ENCODE peak calls at places on chromosome 6, in six cellular contexts. One of them, this sample, is unnamed.

GRCh38 chr6:168095171-168095691 is 16.2 kb upstream of the FRMD1 start:
- DNase-seq in cardiac muscle cell: no peak
- DNase-seq in BJ: no peak
- DNase-seq in progenitor cell of endocrine pancreas: no peak
- DNase-seq in fibroblast of mammary gland: no peak
- DNase-seq in cardiac fibroblast: no peak
- DNase-seq in this sample: no peak

GRCh38 chr6:37643851-37644672 is 53.6 kb downstream of the MDGA1 start:
- DNase-seq in cardiac muscle cell: peak
- DNase-seq in BJ: no peak
- DNase-seq in progenitor cell of endocrine pancreas: no peak
- DNase-seq in fibroblast of mammary gland: no peak
- DNase-seq in cardiac fibroblast: no peak
- DNase-seq in this sample: no peak

GRCh38 chr6:74091133-74091793 is 395.3 kb downstream of the CD109 start:
- DNase-seq in cardiac muscle cell: peak
- DNase-seq in BJ: no peak
- DNase-seq in progenitor cell of endocrine pancreas: no peak
- DNase-seq in fibroblast of mammary gland: peak
- DNase-seq in cardiac fibroblast: peak
- DNase-seq in this sample: no peak

GRCh38 chr6:76451926-76452709 is 379.7 kb upstream of the IMPG1 start:
- DNase-seq in cardiac muscle cell: no peak
- DNase-seq in BJ: no peak
- DNase-seq in progenitor cell of endocrine pancreas: no peak
- DNase-seq in fibroblast of mammary gland: no peak
- DNase-seq in cardiac fibroblast: no peak
- DNase-seq in this sample: no peak

GRCh38 chr6:170020041-170020583 is 268.7 kb downstream of the ERMARD start:
- DNase-seq in cardiac muscle cell: no peak
- DNase-seq in BJ: no peak
- DNase-seq in progenitor cell of endocrine pancreas: no peak
- DNase-seq in fibroblast of mammary gland: peak
- DNase-seq in cardiac fibroblast: no peak
- DNase-seq in this sample: no peak

GRCh38 chr6:161023316-161023715 is 31.7 kb downstream of the MAP3K4 start:
- DNase-seq in cardiac muscle cell: no peak
- DNase-seq in BJ: no peak
- DNase-seq in progenitor cell of endocrine pancreas: no peak
- DNase-seq in fibroblast of mammary gland: no peak
- DNase-seq in cardiac fibroblast: no peak
- DNase-seq in this sample: no peak

GRCh38 chr6:148295261-148295887 is 47.3 kb upstream of the SASH1 start:
- DNase-seq in cardiac muscle cell: no peak
- DNase-seq in BJ: no peak
- DNase-seq in progenitor cell of endocrine pancreas: no peak
- DNase-seq in fibroblast of mammary gland: no peak
- DNase-seq in cardiac fibroblast: no peak
- DNase-seq in this sample: no peak

GRCh38 chr6:30418448-30418847 is 70.9 kb upstream of the HLA-E start:
- DNase-seq in cardiac muscle cell: no peak
- DNase-seq in BJ: no peak
- DNase-seq in progenitor cell of endocrine pancreas: no peak
- DNase-seq in fibroblast of mammary gland: no peak
- DNase-seq in cardiac fibroblast: no peak
- DNase-seq in this sample: no peak

GRCh38 chr6:30500421-30501069 is 11.2 kb downstream of the HLA-E start:
- DNase-seq in cardiac muscle cell: peak
- DNase-seq in BJ: no peak
- DNase-seq in progenitor cell of endocrine pancreas: no peak
- DNase-seq in fibroblast of mammary gland: peak
- DNase-seq in cardiac fibroblast: peak
- DNase-seq in this sample: no peak

GRCh38 chr6:148435386-148435785 is 92.7 kb downstream of the SASH1 start:
- DNase-seq in cardiac muscle cell: peak
- DNase-seq in BJ: no peak
- DNase-seq in progenitor cell of endocrine pancreas: no peak
- DNase-seq in fibroblast of mammary gland: peak
- DNase-seq in cardiac fibroblast: peak
- DNase-seq in this sample: no peak

GRCh38 chr6:152206072-152206818 is 398.8 kb downstream of the ESR1 start:
- DNase-seq in cardiac muscle cell: peak
- DNase-seq in BJ: no peak
- DNase-seq in progenitor cell of endocrine pancreas: no peak
- DNase-seq in fibroblast of mammary gland: peak
- DNase-seq in cardiac fibroblast: peak
- DNase-seq in this sample: no peak

GRCh38 chr6:151291145-151292055 is 51.6 kb downstream of the AKAP12 start:
- DNase-seq in cardiac muscle cell: peak
- DNase-seq in BJ: no peak
- DNase-seq in progenitor cell of endocrine pancreas: no peak
- DNase-seq in fibroblast of mammary gland: peak
- DNase-seq in cardiac fibroblast: peak
- DNase-seq in this sample: no peak

GRCh38 chr6:378090-378957 is 13.2 kb upstream of the IRF4 start:
- DNase-seq in cardiac muscle cell: no peak
- DNase-seq in BJ: no peak
- DNase-seq in progenitor cell of endocrine pancreas: no peak
- DNase-seq in fibroblast of mammary gland: no peak
- DNase-seq in cardiac fibroblast: no peak
- DNase-seq in this sample: no peak

GRCh38 chr6:10587694-10588392 is 66.7 kb downstream of the GCNT2 start:
- DNase-seq in cardiac muscle cell: no peak
- DNase-seq in BJ: no peak
- DNase-seq in progenitor cell of endocrine pancreas: no peak
- DNase-seq in fibroblast of mammary gland: no peak
- DNase-seq in cardiac fibroblast: no peak
- DNase-seq in this sample: peak

GRCh38 chr6:134936927-134937326 is 13.0 kb downstream of the ALDH8A1 start:
- DNase-seq in cardiac muscle cell: peak
- DNase-seq in BJ: peak
- DNase-seq in progenitor cell of endocrine pancreas: no peak
- DNase-seq in fibroblast of mammary gland: peak
- DNase-seq in cardiac fibroblast: peak
- DNase-seq in this sample: no peak

GRCh38 chr6:109788687-109789086 is 97.6 kb downstream of the FIG4 start:
- DNase-seq in cardiac muscle cell: peak
- DNase-seq in BJ: no peak
- DNase-seq in progenitor cell of endocrine pancreas: no peak
- DNase-seq in fibroblast of mammary gland: peak
- DNase-seq in cardiac fibroblast: no peak
- DNase-seq in this sample: no peak

GRCh38 chr6:170269151-170269872 is 21.6 kb downstream of the DLL1 start:
- DNase-seq in cardiac muscle cell: no peak
- DNase-seq in BJ: no peak
- DNase-seq in progenitor cell of endocrine pancreas: no peak
- DNase-seq in fibroblast of mammary gland: no peak
- DNase-seq in cardiac fibroblast: no peak
- DNase-seq in this sample: no peak

GRCh38 chr6:82022614-82023102 is 224.9 kb downstream of the IBTK start:
- DNase-seq in cardiac muscle cell: peak
- DNase-seq in BJ: no peak
- DNase-seq in progenitor cell of endocrine pancreas: no peak
- DNase-seq in fibroblast of mammary gland: peak
- DNase-seq in cardiac fibroblast: peak
- DNase-seq in this sample: no peak

GRCh38 chr6:169619650-169620049 is 82.2 kb downstream of the WDR27 start:
- DNase-seq in cardiac muscle cell: peak
- DNase-seq in BJ: no peak
- DNase-seq in progenitor cell of endocrine pancreas: no peak
- DNase-seq in fibroblast of mammary gland: peak
- DNase-seq in cardiac fibroblast: peak
- DNase-seq in this sample: no peak

GRCh38 chr6:133895573-133896343 is 6.8 kb downstream of the TCF21 start:
- DNase-seq in cardiac muscle cell: peak
- DNase-seq in BJ: no peak
- DNase-seq in progenitor cell of endocrine pancreas: no peak
- DNase-seq in fibroblast of mammary gland: peak
- DNase-seq in cardiac fibroblast: peak
- DNase-seq in this sample: no peak

GRCh38 chr6:110399219-110400071 is 15.9 kb downstream of the DDO start:
- DNase-seq in cardiac muscle cell: peak
- DNase-seq in BJ: no peak
- DNase-seq in progenitor cell of endocrine pancreas: no peak
- DNase-seq in fibroblast of mammary gland: no peak
- DNase-seq in cardiac fibroblast: peak
- DNase-seq in this sample: no peak

GRCh38 chr6:40779399-40779798 is 192.2 kb upstream of the LRFN2 start:
- DNase-seq in cardiac muscle cell: no peak
- DNase-seq in BJ: peak
- DNase-seq in progenitor cell of endocrine pancreas: no peak
- DNase-seq in fibroblast of mammary gland: peak
- DNase-seq in cardiac fibroblast: peak
- DNase-seq in this sample: no peak

GRCh38 chr6:112802154-112802553 is 455.0 kb downstream of the RFPL4B start:
- DNase-seq in cardiac muscle cell: peak
- DNase-seq in BJ: peak
- DNase-seq in progenitor cell of endocrine pancreas: no peak
- DNase-seq in fibroblast of mammary gland: peak
- DNase-seq in cardiac fibroblast: peak
- DNase-seq in this sample: no peak

GRCh38 chr6:169088761-169089160 is 164.9 kb downstream of the THBS2 start:
- DNase-seq in cardiac muscle cell: no peak
- DNase-seq in BJ: no peak
- DNase-seq in progenitor cell of endocrine pancreas: no peak
- DNase-seq in fibroblast of mammary gland: no peak
- DNase-seq in cardiac fibroblast: no peak
- DNase-seq in this sample: no peak

GRCh38 chr6:34768148-34768547 is 10.8 kb downstream of the SNRPC start:
- DNase-seq in cardiac muscle cell: no peak
- DNase-seq in BJ: no peak
- DNase-seq in progenitor cell of endocrine pancreas: no peak
- DNase-seq in fibroblast of mammary gland: no peak
- DNase-seq in cardiac fibroblast: no peak
- DNase-seq in this sample: no peak

GRCh38 chr6:34772940-34773339 is 15.6 kb downstream of the SNRPC start:
- DNase-seq in cardiac muscle cell: no peak
- DNase-seq in BJ: no peak
- DNase-seq in progenitor cell of endocrine pancreas: no peak
- DNase-seq in fibroblast of mammary gland: no peak
- DNase-seq in cardiac fibroblast: no peak
- DNase-seq in this sample: no peak

GRCh38 chr6:34774967-34775366 is 16.9 kb upstream of the BLTP3A start:
- DNase-seq in cardiac muscle cell: no peak
- DNase-seq in BJ: no peak
- DNase-seq in progenitor cell of endocrine pancreas: no peak
- DNase-seq in fibroblast of mammary gland: no peak
- DNase-seq in cardiac fibroblast: no peak
- DNase-seq in this sample: no peak

GRCh38 chr6:34773906-34774305 is 16.6 kb downstream of the SNRPC start:
- DNase-seq in cardiac muscle cell: no peak
- DNase-seq in BJ: no peak
- DNase-seq in progenitor cell of endocrine pancreas: no peak
- DNase-seq in fibroblast of mammary gland: no peak
- DNase-seq in cardiac fibroblast: no peak
- DNase-seq in this sample: no peak

DNA sequence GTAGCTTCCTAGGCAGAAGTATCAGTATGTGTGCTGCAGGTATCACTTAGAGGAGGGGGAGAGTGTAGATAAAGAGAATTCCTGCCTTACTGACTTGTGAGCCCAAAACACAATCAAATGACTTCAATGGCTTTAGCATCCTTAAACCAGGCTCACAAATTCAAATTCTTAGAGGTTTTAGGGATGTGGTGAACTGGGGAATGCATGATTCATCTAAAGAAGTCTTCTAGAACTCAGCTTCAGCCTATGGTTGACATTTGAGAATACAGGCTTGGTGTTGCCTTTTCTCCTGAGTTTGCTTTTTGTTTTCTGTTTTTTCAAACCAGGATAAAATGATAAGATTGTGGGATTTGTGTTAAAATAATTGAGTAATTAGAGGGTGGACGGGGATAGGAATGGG is 14.4 kb downstream of the SNRPC start:
- DNase-seq in cardiac muscle cell: peak
- DNase-seq in BJ: peak
- DNase-seq in progenitor cell of endocrine pancreas: no peak
- DNase-seq in fibroblast of mammary gland: peak
- DNase-seq in cardiac fibroblast: peak
- DNase-seq in this sample: no peak
- TF ChIP-seq CTCF in cardiac muscle cell: no peak
- TF ChIP-seq CTCF in BJ: no peak
- TF ChIP-seq CTCF in progenitor cell of endocrine pancreas: no peak
- TF ChIP-seq CTCF in fibroblast of mammary gland: no peak
- TF ChIP-seq CTCF in cardiac fibroblast: no peak
- TF ChIP-seq CTCF in this sample: no peak

GRCh38 chr6:13272131-13273046 is 55.9 kb downstream of the TBC1D7 start:
- DNase-seq in cardiac muscle cell: no peak
- DNase-seq in BJ: no peak
- DNase-seq in progenitor cell of endocrine pancreas: no peak
- DNase-seq in fibroblast of mammary gland: no peak
- DNase-seq in cardiac fibroblast: no peak
- DNase-seq in this sample: no peak
- TF ChIP-seq CTCF in cardiac muscle cell: no peak
- TF ChIP-seq CTCF in BJ: no peak
- TF ChIP-seq CTCF in progenitor cell of endocrine pancreas: no peak
- TF ChIP-seq CTCF in fibroblast of mammary gland: no peak
- TF ChIP-seq CTCF in cardiac fibroblast: no peak
- TF ChIP-seq CTCF in this sample: no peak

GRCh38 chr6:130152908-130153510 is 69.7 kb downstream of the SAMD3 start:
- DNase-seq in cardiac muscle cell: no peak
- DNase-seq in BJ: no peak
- DNase-seq in progenitor cell of endocrine pancreas: no peak
- DNase-seq in fibroblast of mammary gland: no peak
- DNase-seq in cardiac fibroblast: no peak
- DNase-seq in this sample: no peak

GRCh38 chr6:130143709-130144108 is 79.0 kb downstream of the SAMD3 start:
- DNase-seq in cardiac muscle cell: no peak
- DNase-seq in BJ: no peak
- DNase-seq in progenitor cell of endocrine pancreas: no peak
- DNase-seq in fibroblast of mammary gland: peak
- DNase-seq in cardiac fibroblast: peak
- DNase-seq in this sample: no peak

GRCh38 chr6:130150906-130151305 is 71.8 kb downstream of the SAMD3 start:
- DNase-seq in cardiac muscle cell: peak
- DNase-seq in BJ: no peak
- DNase-seq in progenitor cell of endocrine pancreas: no peak
- DNase-seq in fibroblast of mammary gland: no peak
- DNase-seq in cardiac fibroblast: no peak
- DNase-seq in this sample: no peak

GRCh38 chr6:130147151-130147550 is 75.6 kb downstream of the SAMD3 start:
- DNase-seq in cardiac muscle cell: no peak
- DNase-seq in BJ: no peak
- DNase-seq in progenitor cell of endocrine pancreas: no peak
- DNase-seq in fibroblast of mammary gland: no peak
- DNase-seq in cardiac fibroblast: no peak
- DNase-seq in this sample: no peak

GRCh38 chr6:130148181-130148580 is 74.6 kb downstream of the SAMD3 start:
- DNase-seq in cardiac muscle cell: no peak
- DNase-seq in BJ: no peak
- DNase-seq in progenitor cell of endocrine pancreas: no peak
- DNase-seq in fibroblast of mammary gland: peak
- DNase-seq in cardiac fibroblast: no peak
- DNase-seq in this sample: no peak
- TF ChIP-seq CTCF in cardiac muscle cell: peak
- TF ChIP-seq CTCF in BJ: no peak
- TF ChIP-seq CTCF in progenitor cell of endocrine pancreas: no peak
- TF ChIP-seq CTCF in fibroblast of mammary gland: peak
- TF ChIP-seq CTCF in cardiac fibroblast: no peak
- TF ChIP-seq CTCF in this sample: peak

GRCh38 chr6:52595796-52596130 is 18.9 kb upstream of the TRAM2 start:
- DNase-seq in cardiac muscle cell: no peak
- DNase-seq in BJ: no peak
- DNase-seq in progenitor cell of endocrine pancreas: no peak
- DNase-seq in fibroblast of mammary gland: peak
- DNase-seq in cardiac fibroblast: peak
- DNase-seq in this sample: no peak
- TF ChIP-seq CTCF in cardiac muscle cell: no peak
- TF ChIP-seq CTCF in BJ: no peak
- TF ChIP-seq CTCF in progenitor cell of endocrine pancreas: no peak
- TF ChIP-seq CTCF in fibroblast of mammary gland: no peak
- TF ChIP-seq CTCF in cardiac fibroblast: no peak
- TF ChIP-seq CTCF in this sample: no peak